ENCODE peak calls at places on chromosomes 3 and 15, in four cellular contexts. Z is nephron progenitor cell, U is hepatocyte, R is colonic mucosa. N is an unnamed sample.

GRCh38 chr3:61730058-61730457 is 168.7 kb downstream of the PTPRG start:
- DNase-seq in R (no peak), Z (no peak), U (no peak), N (peak; percentile 25)

GRCh38 chr15:66188464-66188863 is 65.1 kb downstream of the MEGF11 start:
- DNase-seq in R (no peak), U (no peak), Z (no peak), N (no peak)

GRCh38 chr3:4996223-4996765 is 17.1 kb downstream of the BHLHE40 start:
- DNase-seq in U (no peak), R (peak; percentile 15), Z (no peak), N (no peak)

GRCh38 chr3:135889417-135889816 is 76.1 kb upstream of the PPP2R3A start:
- DNase-seq in U (no peak), Z (no peak), R (no peak), N (no peak)

GRCh38 chr3:53824795-53825194 is 21.4 kb downstream of the CHDH start:
- DNase-seq in Z (no peak), U (no peak), R (no peak), N (no peak)

GRCh38 chr15:82595766-82596165 is 51.4 kb downstream of the CPEB1 start:
- DNase-seq in R (no peak), Z (no peak), U (no peak), N (no peak)

GRCh38 chr3:73680696-73681095 is 56.0 kb upstream of the PDZRN3 start:
- DNase-seq in U (no peak), R (no peak), Z (no peak), N (no peak)

GRCh38 chr3:69320867-69321266 is 65.0 kb downstream of the FRMD4B start:
- DNase-seq in R (no peak), Z (no peak), U (no peak), N (no peak)

GRCh38 chr3:128573160-128573559 is 77.5 kb downstream of the RPN1 start:
- DNase-seq in Z (no peak), R (no peak), U (no peak), N (no peak)

GRCh38 chr15:67048281-67049279 is 16.8 kb upstream of the SMAD3 start:
- DNase-seq in Z (no peak), R (peak; percentile 86), U (peak; percentile 92), N (no peak)

GRCh38 chr3:48899298-48899697 is 616 bp upstream of the SLC25A20 start:
- DNase-seq in R (no peak), Z (no peak), U (no peak), N (no peak)

GRCh38 chr15:43253431-43254403 is 13.0 kb downstream of the TGM5 start:
- DNase-seq in R (no peak), U (no peak), Z (no peak), N (no peak)

GRCh38 chr3:73351423-73352071 is 273.2 kb downstream of the PDZRN3 start:
- DNase-seq in R (no peak), U (no peak), Z (no peak), N (no peak)

GRCh38 chr3:55000546-55000945 is 72.7 kb upstream of the LRTM1 start:
- DNase-seq in R (no peak), Z (no peak), U (peak; percentile 77), N (peak; percentile 52)

GRCh38 chr15:92095691-92096090 is 242.2 kb downstream of the SLCO3A1 start:
- DNase-seq in Z (no peak), R (no peak), U (no peak), N (no peak)

GRCh38 chr15:64456634-64457108 is 3.7 kb upstream of the ZNF609 start:
- DNase-seq in R (no peak), U (peak; percentile 27), Z (no peak), N (no peak)

GRCh38 chr3:149535395-149535685 is 60.8 kb downstream of the TM4SF4 start:
- DNase-seq in U (no peak), Z (no peak), R (no peak), N (no peak)

GRCh38 chr3:189688296-189688695 is 57.1 kb downstream of the TP63 start:
- DNase-seq in R (no peak), Z (no peak), U (no peak), N (no peak)

GRCh38 chr15:39869251-39869650 is 50.8 kb downstream of the GPR176 start:
- DNase-seq in U (no peak), Z (no peak), R (no peak), N (peak; percentile 38)

GRCh38 chr15:72540606-72541237 is 66.6 kb downstream of the ARIH1 start:
- DNase-seq in U (no peak), R (no peak), Z (no peak), N (no peak)

GRCh38 chr15:74611341-74611740 is 4.3 kb upstream of the CLK3 start:
- DNase-seq in R (no peak), Z (no peak), U (no peak), N (no peak)

GRCh38 chr3:149343951-149344350 is 10.5 kb upstream of the TM4SF18 start:
- DNase-seq in Z (no peak), R (no peak), U (no peak), N (no peak)

GRCh38 chr15:96554541-96554940 is 224.0 kb downstream of the NR2F2 start:
- DNase-seq in U (no peak), Z (no peak), R (no peak), N (no peak)

GRCh38 chr15:60660290-60661051 is 181.5 kb upstream of the ICE2 start:
- DNase-seq in R (no peak), U (peak; percentile 33), Z (no peak), N (no peak)

GRCh38 chr15:92377083-92377789 is 16.4 kb upstream of the ST8SIA2 start:
- DNase-seq in U (no peak), R (no peak), Z (no peak), N (no peak)

GRCh38 chr15:47586653-47587224 is 130.6 kb upstream of the SEMA6D start:
- DNase-seq in U (no peak), Z (no peak), R (peak; percentile 82), N (no peak)

GRCh38 chr3:58731673-58732072 is 65.1 kb upstream of the FAM3D start:
- DNase-seq in Z (no peak), R (no peak), U (no peak), N (no peak)

GRCh38 chr15:88535607-88536313 is 10.7 kb downstream of the DET1 start:
- DNase-seq in R (no peak), U (no peak), Z (no peak), N (no peak)
- TF ChIP-seq CTCF in R (no peak), U (no peak), Z (no peak), N (no peak)

GRCh38 chr3:57646723-57647122 is 46.2 kb downstream of the DENND6A start:
- DNase-seq in R (no peak), U (peak; percentile 14), Z (no peak), N (no peak)
- TF ChIP-seq CTCF in R (no peak), U (peak; percentile 29), Z (no peak), N (no peak)

DNA sequence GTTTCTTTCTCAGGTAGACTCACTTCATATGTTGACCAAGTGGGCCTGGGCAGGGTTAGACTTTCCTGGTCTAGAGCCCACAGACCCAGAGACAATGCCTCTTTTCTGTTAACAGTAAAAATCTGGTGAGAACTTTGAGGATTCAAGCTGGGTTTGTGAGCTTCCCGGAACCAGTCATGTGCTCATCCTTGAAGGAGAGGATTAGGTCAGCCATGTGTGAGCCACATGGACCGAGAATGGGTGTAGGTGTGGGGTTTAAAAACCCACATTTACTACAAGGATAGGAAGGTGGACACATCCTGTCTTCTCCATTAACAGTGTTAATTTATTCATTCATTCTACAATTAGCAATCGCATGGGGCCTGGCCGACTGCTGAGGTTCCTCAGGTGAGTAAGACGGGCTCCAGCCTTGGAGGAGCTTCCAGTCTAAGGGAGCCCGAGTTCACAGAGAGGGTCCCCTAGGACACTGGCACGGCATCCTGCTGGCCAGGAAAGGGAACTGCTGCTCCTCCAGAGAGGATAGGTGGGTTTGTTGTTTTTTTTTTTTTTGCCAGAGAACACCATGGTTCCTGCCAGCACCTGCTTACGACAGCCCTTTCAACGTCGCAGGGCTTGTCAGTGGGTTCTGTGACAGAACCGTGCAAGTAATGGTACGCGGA is 69.0 kb downstream of the SQOR start:
- DNase-seq in U (peak; percentile 31), Z (no peak), R (no peak), N (no peak)
- TF ChIP-seq CTCF in U (peak; percentile 28), Z (peak; percentile 56), R (peak; percentile 16), N (peak; percentile 62)

DNA sequence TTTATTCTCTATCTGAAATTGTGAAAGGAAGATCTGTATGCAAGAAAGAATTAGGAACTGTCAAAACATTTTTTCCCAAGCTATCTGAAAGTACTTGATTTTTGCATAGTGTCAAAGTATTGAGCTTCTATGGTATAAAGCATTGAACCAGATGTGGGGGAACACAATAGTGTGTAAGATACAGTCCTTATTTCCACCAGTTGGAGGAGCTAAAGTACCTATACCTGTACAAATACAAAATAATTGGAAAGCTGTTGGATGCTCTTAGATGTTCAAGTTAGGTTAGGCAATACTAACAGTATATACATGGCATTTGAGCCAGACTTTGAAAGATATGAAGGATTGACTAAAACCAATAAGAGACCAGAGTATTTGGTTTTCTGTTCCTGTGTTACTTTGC is 148.4 kb downstream of the B3GALNT1 start:
- DNase-seq in R (no peak), Z (no peak), U (no peak), N (no peak)
- TF ChIP-seq CTCF in R (peak; percentile 24), Z (no peak), U (peak; percentile 14), N (peak; percentile 16)

DNA sequence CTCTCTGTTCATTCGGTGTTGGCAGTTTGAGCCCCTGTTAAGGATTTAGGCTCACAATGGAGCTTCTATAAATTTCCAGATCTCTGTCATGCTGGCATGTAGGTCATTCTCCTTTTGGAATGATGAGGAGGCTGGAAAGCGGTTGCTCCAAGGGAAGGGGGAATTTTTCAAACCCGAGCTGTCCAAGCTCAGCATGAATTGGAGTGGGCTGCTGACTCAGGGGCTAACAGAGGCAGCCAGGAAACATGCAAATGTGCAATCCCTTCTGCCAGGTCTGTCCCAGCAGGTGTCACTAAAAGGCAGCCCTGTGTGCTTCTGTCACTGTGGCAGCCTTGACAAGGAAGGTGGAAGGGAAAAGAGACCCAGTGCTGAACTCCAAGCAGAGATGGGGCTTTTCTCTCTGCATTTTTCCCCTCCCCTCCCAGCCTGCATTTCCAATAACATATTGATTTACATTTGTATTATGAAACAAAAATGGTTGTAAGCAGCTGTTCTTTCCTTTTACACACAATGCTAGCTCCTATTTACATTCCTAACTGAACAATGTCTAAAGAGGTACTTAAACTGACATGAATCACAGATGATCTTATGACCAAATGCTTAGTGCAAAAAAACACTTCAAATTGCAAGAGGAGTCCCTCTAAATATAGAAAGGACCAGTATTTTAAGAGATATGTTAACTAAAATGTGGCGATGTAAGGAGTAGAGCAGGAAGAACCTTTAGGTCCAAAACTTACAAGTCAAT is 84.4 kb upstream of the ATP10A start:
- DNase-seq in U (peak; percentile 32), Z (peak; percentile 18), R (no peak), N (peak; percentile 45)
- TF ChIP-seq CTCF in U (peak; percentile 37), Z (no peak), R (no peak), N (no peak)

N was measured in glutamatergic neuron.